ENCODE peak calls at places on chromosome X, in nine cellular contexts. Q is Caki2; Y is fibroblast of mammary gland; A is stimulated activated CD8-positive, alpha-beta memory T cell treated with anti-CD3 and anti-CD28 coated beads, Interleukin-7, amount 100 ng/mL, for 48 hours; X is sciatic nerve; P is T-helper 2 cell; W is activated CD4-positive, alpha-beta T cell treated with anti-CD3 and anti-CD28 coated beads for 1 hour; H is Daoy; E is psoas muscle. R is an unnamed sample.

GRCh38 chrX:120468825-120469525 is at the start of gene LAMP2:
- DNase-seq in Q (peak; percentile 82), P (peak; percentile 66), Y (peak; percentile 89), X (peak; percentile 92), W (peak; percentile 62), E (peak; percentile 94), H (peak; percentile 84), A (peak; percentile 74), R (peak; percentile 94)

GRCh38 chrX:52574416-52575275 is 57.8 kb upstream of the XAGE1B start:
- DNase-seq in H (peak; percentile 47), Y (peak; percentile 64), E (no peak), P (no peak), W (no peak), Q (peak; percentile 50), X (no peak), A (no peak), R (peak; percentile 76)

GRCh38 chrX:69128573-69128972 is 36.7 kb downstream of the PJA1 start:
- DNase-seq in E (no peak), X (no peak), Q (no peak), Y (no peak), P (no peak), W (no peak), H (no peak), A (no peak), R (peak; percentile 60)

GRCh38 chrX:150032742-150033141 is 94.5 kb upstream of the EOLA2 start:
- DNase-seq in Y (peak; percentile 73), E (no peak), H (peak; percentile 39), Q (peak; percentile 68), W (no peak), A (no peak), X (no peak), P (no peak), R (peak; percentile 57)

GRCh38 chrX:150765782-150766350 is 72.7 kb downstream of the MTMR1 start:
- DNase-seq in X (no peak), W (no peak), A (no peak), H (no peak), P (no peak), Y (no peak), E (no peak), Q (no peak), R (no peak)

GRCh38 chrX:98548550-98548949 is 1664.8 kb downstream of the RPA4 start:
- DNase-seq in X (no peak), A (no peak), P (no peak), Y (no peak), Q (no peak), W (no peak), E (no peak), H (no peak), R (peak; percentile 15)

GRCh38 chrX:50097121-50097520 is 103.7 kb downstream of the AKAP4 start:
- DNase-seq in E (no peak), W (no peak), X (no peak), P (no peak), Y (no peak), A (no peak), Q (no peak), H (no peak), R (no peak)

GRCh38 chrX:86192827-86193226 is 44.6 kb downstream of the DACH2 start:
- DNase-seq in A (no peak), E (no peak), P (no peak), Y (no peak), X (no peak), Q (no peak), W (no peak), H (no peak), R (no peak)

GRCh38 chrX:153735274-153735673 is 10.6 kb downstream of the ABCD1 start:
- DNase-seq in W (no peak), E (no peak), H (peak; percentile 13), A (no peak), X (no peak), Q (no peak), Y (no peak), P (no peak), R (no peak)

R was measured in neural progenitor cell.